ENCODE peak calls at places on chromosomes 2 and 18, in six cellular contexts. L is pancreas; N is stimulated activated CD8-positive, alpha-beta memory T cell treated with anti-CD3 and anti-CD28 coated beads, Interleukin-15, amount 100 ng/mL, for 1 hour; H is frontal cortex; D is effector memory CD4-positive, alpha-beta T cell; W is kidney glomerular epithelial cell. M is an unnamed sample.

GRCh38 chr2:217568289-217568985 is 434.4 kb downstream of the TNS1 start:
- DNase-seq in N (no peak), D (no peak), L (no peak), W (no peak), H (no peak), M (no peak)

GRCh38 chr2:190979906-190980629 is 33.9 kb downstream of the STAT1 start:
- DNase-seq in W (no peak), H (peak), N (no peak), D (no peak), L (peak), M (no peak)

GRCh38 chr2:132816234-132816633 is 146.2 kb upstream of the LYPD1 start:
- DNase-seq in L (no peak), H (no peak), W (no peak), D (no peak), N (no peak), M (peak)

GRCh38 chr18:79609021-79609461 is 70.6 kb upstream of the CTDP1 start:
- DNase-seq in N (no peak), W (no peak), D (no peak), H (no peak), L (no peak), M (no peak)

GRCh38 chr2:58449286-58450010 is 208.3 kb upstream of the FANCL start:
- DNase-seq in W (peak), L (no peak), D (no peak), H (no peak), N (no peak), M (no peak)

GRCh38 chr2:233013027-233013461 is at the start of gene NGEF:
- DNase-seq in N (no peak), H (no peak), L (peak), D (no peak), W (no peak), M (no peak)

GRCh38 chr2:199452200-199452990 is 5.3 kb downstream of the SATB2 start:
- DNase-seq in H (no peak), N (no peak), W (no peak), D (no peak), L (no peak), M (no peak)

GRCh38 chr2:26483501-26483900 is 5.6 kb upstream of the OTOF start:
- DNase-seq in D (no peak), H (no peak), W (no peak), L (peak), N (no peak), M (no peak)

GRCh38 chr2:149743842-149744468 is 156.4 kb upstream of the MMADHC start:
- DNase-seq in D (no peak), N (no peak), H (no peak), W (peak), L (no peak), M (no peak)

M was measured in NT2/D1.